ENCODE peak calls at places on chromosomes 16 and 17, in four cellular contexts. C is A673; E is neuronal stem cell; U is activated CD4-positive, alpha-beta T cell treated with anti-CD3 and anti-CD28 coated beads for 24 hours. H is an unnamed sample.

GRCh38 chr17:37519241-37519985 is 29.7 kb downstream of the DUSP14 start:
- DNase-seq in E (no peak), U (no peak), C (no peak), H (no peak)

GRCh38 chr17:64147110-64148016 is 17.4 kb upstream of the ERN1 start:
- DNase-seq in E (no peak), C (peak), U (no peak), H (no peak)

GRCh38 chr17:60506312-60506711 is 19.7 kb downstream of the APPBP2 start:
- DNase-seq in U (no peak), E (no peak), C (peak), H (no peak)

GRCh38 chr17:62971853-62972252 is 5.8 kb downstream of the TANC2 start:
- DNase-seq in C (no peak), U (no peak), E (no peak), H (no peak)

GRCh38 chr17:63032141-63032540 is 66.1 kb downstream of the TANC2 start:
- DNase-seq in E (no peak), C (no peak), U (no peak), H (no peak)

GRCh38 chr16:10675221-10675620 is 19.5 kb downstream of the TEKT5 start:
- DNase-seq in E (no peak), U (no peak), C (no peak), H (no peak)

GRCh38 chr16:67179421-67180080 is 4.2 kb downstream of the MATCAP1 start:
- DNase-seq in E (no peak), U (no peak), C (peak), H (no peak)

GRCh38 chr16:3642397-3643094 is 11.9 kb upstream of the DNASE1 start:
- DNase-seq in C (no peak), E (no peak), U (no peak), H (no peak)

GRCh38 chr17:76071497-76072148 is 694 bp downstream of the SRP68 start:
- DNase-seq in U (no peak), E (no peak), C (no peak), H (no peak)

GRCh38 chr16:89919535-89920406 is 1.1 kb downstream of the MC1R start:
- DNase-seq in U (no peak), E (no peak), C (no peak), H (no peak)

GRCh38 chr17:64773836-64774761 is 112.0 kb upstream of the SMURF2 start:
- DNase-seq in E (no peak), U (no peak), C (peak), H (peak)

GRCh38 chr17:57016764-57017116 is 38.8 kb downstream of the SCPEP1 start:
- DNase-seq in U (no peak), E (no peak), C (no peak), H (no peak)

GRCh38 chr17:7839890-7840260 is 5.9 kb downstream of the KDM6B start:
- DNase-seq in U (no peak), C (peak), E (no peak), H (no peak)

GRCh38 chr17:16122697-16123434 is 92.5 kb downstream of the NCOR1 start:
- DNase-seq in C (no peak), E (no peak), U (no peak), H (no peak)

GRCh38 chr17:36089888-36090836 is at the start of gene CCL3:
- DNase-seq in U (no peak), E (no peak), C (no peak), H (no peak)

GRCh38 chr17:15154618-15155017 is 110.5 kb downstream of the PMP22 start:
- DNase-seq in C (no peak), E (no peak), U (no peak), H (no peak)

GRCh38 chr17:39239640-39240314 is 14.0 kb upstream of the STAC2 start:
- DNase-seq in E (no peak), C (no peak), U (peak), H (peak)

GRCh38 chr17:61519754-61520440 is 67.7 kb downstream of the TBX4 start:
- DNase-seq in U (no peak), E (no peak), C (no peak), H (no peak)

GRCh38 chr17:76986318-76986717 is 118.1 kb downstream of the MGAT5B start:
- DNase-seq in U (no peak), E (no peak), C (no peak), H (no peak)

GRCh38 chr17:72460711-72461110 is 339.9 kb downstream of the SOX9 start:
- DNase-seq in C (no peak), U (no peak), E (no peak), H (no peak)

GRCh38 chr17:10125761-10126553 is 72.4 kb downstream of the GAS7 start:
- DNase-seq in E (no peak), U (no peak), C (no peak), H (no peak)

GRCh38 chr16:2082171-2082982 is 34.6 kb downstream of the TSC2 start:
- DNase-seq in E (no peak), C (no peak), U (no peak), H (no peak)

GRCh38 chr17:79105937-79106336 is 31.3 kb downstream of the ENGASE start:
- DNase-seq in E (no peak), C (no peak), U (no peak), H (no peak)

GRCh38 chr17:58755577-58756245 is at the start of gene PPM1E:
- DNase-seq in C (peak), U (peak), E (peak), H (peak)

GRCh38 chr17:78356163-78356713 is 3.6 kb downstream of the SOCS3 start:
- DNase-seq in C (peak), E (no peak), U (peak), H (no peak)

GRCh38 chr16:80158766-80159165 is 382.0 kb upstream of the DYNLRB2 start:
- DNase-seq in U (no peak), E (no peak), C (no peak), H (no peak)

GRCh38 chr17:75078097-75079022 is 9.4 kb upstream of the SLC16A5 start:
- DNase-seq in E (no peak), U (no peak), C (peak), H (no peak)

GRCh38 chr17:2237960-2238359 is 65.6 kb downstream of the SMG6 start:
- DNase-seq in U (no peak), C (no peak), E (no peak), H (no peak)

GRCh38 chr17:44346064-44346844 is 1.2 kb downstream of the GRN start:
- DNase-seq in C (no peak), E (no peak), U (no peak), H (no peak)

H was measured in endothelial cell.